ENCODE peak calls at places on chromosomes 13 and 19, in eight cellular contexts. Y is AG08395; F is pancreas; O is MCF 10A; S is tibial artery; A is NCI-H1417; R is naive thymus-derived CD8-positive, alpha-beta T cell; J is AG09309. E is an unnamed sample.

GRCh38 chr13:31209172-31209818 is 9.5 kb downstream of the B3GLCT start:
- DNase-seq in Y (peak), F (no peak), O (no peak), S (no peak), A (peak), R (no peak), J (no peak), E (no peak)

GRCh38 chr13:31920301-31920818 is 111.2 kb upstream of the FRY start:
- DNase-seq in Y (no peak), F (no peak), O (no peak), S (no peak), A (no peak), R (no peak), J (no peak), E (no peak)

GRCh38 chr19:944171-944567 is 18.3 kb downstream of the ARID3A start:
- DNase-seq in Y (no peak), F (peak), O (no peak), S (no peak), A (no peak), R (no peak), J (no peak), E (no peak)

GRCh38 chr13:35600137-35600536 is 123.6 kb upstream of the MAB21L1 start:
- DNase-seq in Y (peak), F (no peak), O (no peak), S (no peak), A (no peak), R (no peak), J (no peak), E (no peak)

GRCh38 chr13:21466527-21466926 is 7.4 kb upstream of the ZDHHC20 start:
- DNase-seq in Y (no peak), F (no peak), O (no peak), S (no peak), A (no peak), R (no peak), J (no peak), E (no peak)

GRCh38 chr13:105804561-105805190 is 730.8 kb downstream of the EFNB2 start:
- DNase-seq in Y (peak), F (no peak), O (peak), S (no peak), A (no peak), R (no peak), J (peak), E (no peak)

GRCh38 chr13:20387006-20387405 is 138.7 kb downstream of the CRYL1 start:
- DNase-seq in Y (no peak), F (no peak), O (no peak), S (no peak), A (no peak), R (no peak), J (no peak), E (no peak)

GRCh38 chr13:51768378-51768921 is 35.5 kb downstream of the DHRS12 start:
- DNase-seq in Y (no peak), F (no peak), O (no peak), S (no peak), A (no peak), R (no peak), J (no peak), E (no peak)

GRCh38 chr19:51687791-51688664 is 5.1 kb upstream of the SPACA6 start:
- DNase-seq in Y (peak), F (no peak), O (peak), S (peak), A (peak), R (no peak), J (no peak), E (no peak)

GRCh38 chr13:48158290-48158689 is 63.4 kb upstream of the MED4 start:
- DNase-seq in Y (no peak), F (no peak), O (no peak), S (no peak), A (no peak), R (no peak), J (no peak), E (no peak)